ENCODE peak calls at places on chromosome 21, in four cellular contexts. C, L, O and B are unnamed samples.
A peak's percentile ranks its signal among the peaks of the same experiment; 100 is the strongest.

GRCh38 chr21:43658094-43658725 is 1.1 kb downstream of the HSF2BP start:
- DNase-seq in C (no peak), L (no peak), O (no peak), B (no peak)

GRCh38 chr21:27424601-27425000 is 457.7 kb upstream of the ADAMTS5 start:
- DNase-seq in C (peak; percentile 61), L (no peak), O (no peak), B (peak; percentile 49)

GRCh38 chr21:42443876-42444744 is 40.4 kb downstream of the UBASH3A start:
- DNase-seq in C (no peak), L (no peak), O (no peak), B (no peak)

GRCh38 chr21:25670726-25671125 is 31.7 kb downstream of the JAM2 start:
- DNase-seq in C (peak; percentile 54), L (no peak), O (no peak), B (peak; percentile 17)

GRCh38 chr21:44926364-44927101 is 5.8 kb upstream of the ITGB2 start:
- DNase-seq in C (no peak), L (peak; percentile 45), O (no peak), B (no peak)

GRCh38 chr21:14742119-14742518 is 196.0 kb upstream of the SAMSN1 start:
- DNase-seq in C (no peak), L (no peak), O (no peak), B (no peak)

GRCh38 chr21:41953831-41954653 is at the start of gene C2CD2:
- DNase-seq in C (peak; percentile 70), L (no peak), O (peak; percentile 64), B (peak; percentile 76)

GRCh38 chr21:14235101-14235500 is 19.1 kb downstream of the RBM11 start:
- DNase-seq in C (no peak), L (no peak), O (no peak), B (no peak)

GRCh38 chr21:42761776-42762335 is 108.4 kb downstream of the PDE9A start:
- DNase-seq in C (no peak), L (no peak), O (no peak), B (no peak)

GRCh38 chr21:31180256-31181088 is 142.2 kb upstream of the KRTAP19-8 start:
- DNase-seq in C (peak; percentile 74), L (no peak), O (peak; percentile 23), B (peak; percentile 25)

GRCh38 chr21:42818328-42818749 is 61.0 kb downstream of the WDR4 start:
- DNase-seq in C (peak; percentile 66), L (peak; percentile 42), O (peak; percentile 48), B (peak; percentile 60)

GRCh38 chr21:24023936-24024335 is 1583.3 kb downstream of the MRPL39 start:
- DNase-seq in C (no peak), L (no peak), O (no peak), B (no peak)

GRCh38 chr21:45818904-45819285 is 162.7 kb upstream of the COL6A1 start:
- DNase-seq in C (peak; percentile 57), L (peak; percentile 43), O (peak; percentile 51), B (peak; percentile 67)

GRCh38 chr21:34617753-34618339 is 2.9 kb upstream of the RCAN1 start:
- DNase-seq in C (no peak), L (no peak), O (no peak), B (no peak)

GRCh38 chr21:41631564-41632461 is 123.9 kb upstream of the TMPRSS2 start:
- DNase-seq in C (peak; percentile 36), L (no peak), O (peak; percentile 65), B (no peak)

GRCh38 chr21:15549671-15550070 is 180.1 kb upstream of the USP25 start:
- DNase-seq in C (peak; percentile 8), L (no peak), O (no peak), B (no peak)

GRCh38 chr21:35189077-35189863 is 140.2 kb upstream of the RUNX1 start:
- DNase-seq in C (peak; percentile 67), L (no peak), O (no peak), B (peak; percentile 96)

GRCh38 chr21:14864211-14865021 is 200.4 kb downstream of the NRIP1 start:
- DNase-seq in C (peak; percentile 88), L (no peak), O (peak; percentile 78), B (peak; percentile 89)

GRCh38 chr21:45381865-45382697 is 22.9 kb upstream of the COL18A1 start:
- DNase-seq in C (no peak), L (no peak), O (no peak), B (no peak)

GRCh38 chr21:41559658-41560599 is 52.0 kb upstream of the TMPRSS2 start:
- DNase-seq in C (peak; percentile 50), L (no peak), O (no peak), B (peak; percentile 81)

GRCh38 chr21:45817345-45817744 is 164.2 kb upstream of the COL6A1 start:
- DNase-seq in C (no peak), L (no peak), O (no peak), B (no peak)

GRCh38 chr21:23292292-23292691 is 2294.1 kb downstream of the NCAM2 start:
- DNase-seq in C (no peak), L (no peak), O (no peak), B (no peak)

GRCh38 chr21:45016491-45017375 is 57.6 kb upstream of the ADARB1 start:
- DNase-seq in C (no peak), L (no peak), O (no peak), B (no peak)

GRCh38 chr21:19508844-19509243 is 1105.3 kb upstream of the TMPRSS15 start:
- DNase-seq in C (no peak), L (no peak), O (no peak), B (no peak)

GRCh38 chr21:19507682-19508260 is 1104.2 kb upstream of the TMPRSS15 start:
- DNase-seq in C (peak; percentile 4), L (no peak), O (peak; percentile 0), B (no peak)

GRCh38 chr21:19510057-19510456 is 1106.5 kb upstream of the TMPRSS15 start:
- DNase-seq in C (no peak), L (no peak), O (no peak), B (no peak)

GRCh38 chr21:19508442-19508841 is 1104.9 kb upstream of the TMPRSS15 start:
- DNase-seq in C (no peak), L (no peak), O (no peak), B (no peak)

DNA sequence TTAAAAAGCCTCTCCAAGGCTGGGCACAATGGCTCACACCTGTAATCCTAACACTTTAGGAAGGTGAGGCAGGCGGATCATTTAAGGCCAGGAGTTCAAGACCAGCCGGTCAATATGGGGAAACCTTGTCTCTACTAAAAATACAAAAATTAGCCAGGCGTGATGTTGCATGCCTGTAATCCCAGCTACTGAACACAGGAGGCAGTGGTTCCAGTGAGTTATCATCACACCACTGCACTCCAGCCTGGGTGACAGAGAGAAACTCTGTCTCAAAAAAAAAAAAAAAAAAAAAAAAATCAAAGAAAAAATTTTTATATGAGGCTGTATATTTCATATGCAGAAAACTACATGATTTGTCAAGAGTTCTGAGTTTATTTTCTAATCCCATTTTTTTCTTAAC is 1107.1 kb upstream of the TMPRSS15 start:
- DNase-seq in C (no peak), L (no peak), O (no peak), B (no peak)
- TF ChIP-seq CTCF in C (no peak), L (no peak), O (no peak), B (no peak)

GRCh38 chr21:17903029-17903806 is 84.1 kb upstream of the C21orf91 start:
- DNase-seq in C (peak; percentile 65), L (no peak), O (no peak), B (peak; percentile 56)
- H3K4me3 ChIP-seq in C (no peak overlapping the region), L (no peak overlapping the region), O (no peak overlapping the region), B (no peak overlapping the region)

DNA sequence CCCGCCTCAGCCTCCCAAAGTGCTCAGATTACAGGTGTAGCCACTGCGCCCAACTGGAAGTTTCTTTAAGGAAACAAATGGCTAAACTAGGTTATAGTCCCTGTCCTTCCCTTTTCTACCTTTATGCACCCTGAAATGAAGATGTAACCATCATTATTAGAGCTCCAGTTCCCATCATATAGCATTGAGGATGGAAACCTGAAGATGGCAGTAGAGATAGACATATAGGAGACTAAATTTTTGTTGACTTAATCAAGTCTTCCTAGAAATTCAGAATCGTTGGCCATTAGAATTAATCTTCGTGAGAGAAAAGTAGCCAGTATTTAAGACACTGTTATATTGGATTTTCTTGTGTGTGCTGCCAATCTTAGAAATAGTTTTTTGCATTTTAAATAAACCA is 1016.3 kb upstream of the NCAM2 start:
- DNase-seq in C (no peak), L (no peak), O (no peak), B (no peak)
- TF ChIP-seq CTCF in C (no peak), L (no peak), O (no peak), B (no peak)

GRCh38 chr21:33075128-33075527 is 5.2 kb downstream of the OLIG1 start:
- DNase-seq in C (no peak), L (no peak), O (no peak), B (peak; percentile 12)
- H3K4me3 ChIP-seq in C (no peak overlapping the region), L (no peak overlapping the region), O (no peak overlapping the region), B (no peak overlapping the region)

GRCh38 chr21:36245649-36246048 is 74.3 kb upstream of the MORC3 start:
- DNase-seq in C (no peak), L (no peak), O (no peak), B (no peak)
- TF ChIP-seq CTCF in C (no peak), L (no peak), O (no peak), B (no peak)

GRCh38 chr21:39660596-39660995 is 47.9 kb downstream of the B3GALT5 start:
- DNase-seq in C (peak; percentile 61), L (no peak), O (peak; percentile 67), B (peak; percentile 84)
- H3K4me3 ChIP-seq in C (no peak overlapping the region), L (no peak overlapping the region), O (no peak overlapping the region), B (peak overlapping the region; percentile 40)